ENCODE peak calls at places on chromosome 1, in seven cellular contexts. W is IMR-90, P is neuronal stem cell, I is H9, R is mesendoderm, V is mesenchymal stem cell, Z is trophoblast cell. U is an unnamed sample.

GRCh38 chr1:168735987-168736386 is 7.0 kb upstream of the DPT start:
- DNase-seq in W (no peak), P (no peak), I (no peak), R (no peak), V (no peak), Z (no peak), U (no peak)

GRCh38 chr1:3403388-3404179 is 50.9 kb upstream of the ARHGEF16 start:
- DNase-seq in W (no peak), P (no peak), I (peak), R (peak), V (no peak), Z (no peak), U (peak)

GRCh38 chr1:29563571-29563970 is 327.2 kb downstream of the PTPRU start:
- DNase-seq in W (peak), P (no peak), I (no peak), R (peak), V (peak), Z (no peak), U (no peak)

GRCh38 chr1:87335175-87335992 is 6.7 kb downstream of the LMO4 start:
- DNase-seq in W (peak), P (no peak), I (peak), R (peak), V (peak), Z (peak), U (peak)

GRCh38 chr1:82565146-82565545 is 764.4 kb downstream of the ADGRL2 start:
- DNase-seq in W (peak), P (peak), I (peak), R (peak), V (peak), Z (peak), U (no peak)

GRCh38 chr1:29974345-29974744 is 738.0 kb downstream of the PTPRU start:
- DNase-seq in W (peak), P (peak), I (peak), R (peak), V (no peak), Z (peak), U (peak)

GRCh38 chr1:45892068-45892785 is 88.8 kb downstream of the MAST2 start:
- DNase-seq in W (peak), P (no peak), I (no peak), R (no peak), V (peak), Z (peak), U (no peak)

GRCh38 chr1:245336149-245336983 is 181.6 kb downstream of the KIF26B start:
- DNase-seq in W (no peak), P (no peak), I (peak), R (peak), V (no peak), Z (peak), U (no peak)

GRCh38 chr1:193487722-193488121 is 301.3 kb upstream of the B3GALT2 start:
- DNase-seq in W (no peak), P (no peak), I (no peak), R (no peak), V (no peak), Z (no peak), U (no peak)

GRCh38 chr1:118649406-118649805 is 338.7 kb downstream of the TBX15 start:
- DNase-seq in W (no peak), P (no peak), I (no peak), R (no peak), V (no peak), Z (no peak), U (no peak)

GRCh38 chr1:76713535-76713934 is 153.7 kb upstream of the ST6GALNAC5 start:
- DNase-seq in W (no peak), P (no peak), I (no peak), R (no peak), V (no peak), Z (no peak), U (no peak)
- H2BK120ac ChIP-seq in W (no peak), P (no peak), I (no peak), R (no peak), V (no peak), Z (no peak), U (no peak)

DNA sequence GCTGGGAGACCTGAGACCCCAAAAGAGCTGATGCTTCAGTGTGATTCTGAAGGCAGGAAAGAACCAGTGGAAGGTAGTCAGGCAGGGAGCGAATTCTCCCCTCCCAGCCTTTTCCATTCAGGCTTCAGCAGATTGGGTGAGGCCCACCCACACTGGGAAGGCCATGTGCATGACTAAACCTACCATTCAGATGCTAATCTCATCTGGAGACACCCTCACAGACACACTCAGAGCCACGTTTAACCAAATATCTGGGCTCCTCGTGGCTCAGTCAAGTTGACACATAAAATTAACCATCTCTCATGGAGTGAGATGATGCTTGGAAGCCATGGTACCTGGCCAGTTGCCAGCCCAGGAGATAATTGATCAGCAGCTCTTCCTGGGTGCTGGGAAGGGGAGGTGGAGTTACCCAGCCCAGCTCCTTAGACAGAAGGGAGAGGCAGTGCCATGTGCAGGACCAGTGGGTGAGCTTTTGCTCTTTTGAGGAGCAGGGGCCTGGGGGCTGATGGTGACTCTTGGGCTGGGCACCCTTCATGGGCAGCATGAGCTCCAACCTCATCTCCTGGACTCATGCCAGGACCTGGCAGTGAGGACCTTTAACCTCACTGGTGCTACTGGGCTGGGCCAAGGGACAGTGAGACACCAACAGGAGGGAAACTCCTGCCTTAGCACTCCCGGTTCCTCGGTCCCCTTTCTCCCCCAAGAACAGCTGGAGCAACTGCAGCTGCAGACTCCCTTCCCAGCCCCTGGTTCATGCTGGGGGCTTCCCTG is 89.0 kb upstream of the ACTL8 start:
- DNase-seq in W (peak), P (no peak), I (no peak), R (no peak), V (no peak), Z (peak), U (no peak)
- H2BK120ac ChIP-seq in W (no peak), P (no peak), I (no peak), R (no peak), V (no peak), Z (no peak), U (no peak)

DNA sequence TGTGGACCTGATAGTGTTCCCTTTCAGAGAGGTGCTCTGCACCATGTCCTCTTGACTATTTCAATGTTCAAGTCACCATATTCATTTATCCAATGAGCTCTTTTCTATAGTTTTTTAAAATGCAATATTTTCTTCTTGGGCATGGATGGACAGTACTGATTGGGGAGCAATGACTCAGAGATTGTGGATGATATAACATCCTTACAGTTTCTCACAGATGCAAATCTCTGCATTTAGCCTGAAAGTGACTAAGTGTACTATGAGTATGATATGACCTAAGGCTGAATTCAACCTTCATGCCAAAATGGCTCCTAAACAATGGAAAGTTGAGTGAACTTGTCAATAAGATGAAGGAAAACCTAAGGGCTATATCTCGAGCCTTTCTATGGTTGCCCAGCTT is 36.5 kb downstream of the C4BPA start:
- DNase-seq in W (no peak), P (no peak), I (no peak), R (no peak), V (no peak), Z (peak), U (no peak)
- H2BK120ac ChIP-seq in W (no peak), P (no peak), I (no peak), R (no peak), V (no peak), Z (no peak), U (no peak)

DNA sequence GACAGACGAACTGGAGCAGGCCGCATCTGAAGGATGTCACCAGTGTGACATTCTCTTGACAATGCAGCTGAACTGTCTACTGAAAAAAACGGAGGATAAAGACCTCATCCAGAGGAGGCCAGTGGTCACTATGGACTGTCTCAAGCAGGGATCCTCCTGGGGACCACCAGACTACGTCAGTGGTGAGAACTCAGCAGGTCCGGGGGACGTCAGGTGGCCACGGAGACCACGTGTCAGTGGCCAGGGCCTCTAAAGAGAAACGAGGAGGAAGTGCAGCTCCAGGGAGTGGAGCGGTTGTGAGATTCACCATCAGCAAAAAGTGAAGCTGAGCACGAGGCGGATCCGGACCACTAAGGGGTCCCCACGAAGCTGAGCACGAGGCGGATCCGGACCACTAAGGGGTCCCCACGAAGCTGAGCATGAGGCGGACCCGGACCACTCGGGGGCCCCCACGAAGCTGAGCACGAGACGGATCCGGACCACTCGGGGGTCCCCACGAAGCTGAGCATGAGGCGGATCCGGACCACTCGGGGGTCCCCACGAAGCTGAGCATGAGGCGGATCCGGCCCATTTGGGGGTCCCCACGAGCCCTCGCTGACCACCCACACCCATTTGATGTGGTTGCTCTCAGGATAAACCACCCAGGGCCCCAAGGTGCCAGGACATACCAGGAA is 13.5 kb upstream of the TMEM240 start:
- DNase-seq in W (no peak), P (no peak), I (no peak), R (no peak), V (no peak), Z (no peak), U (no peak)
- H2BK120ac ChIP-seq in W (no peak), P (no peak), I (no peak), R (no peak), V (no peak), Z (no peak), U (no peak)

U was measured in H1.